ENCODE peak calls at places on chromosomes 11 and 22, in five cellular contexts. U is NCI-H1092; G is HFFc6; A is foreskin keratinocyte; E is activated T-cell treated with anti-CD3 and anti-CD28 coated beads, Interleukin-2, amount 50 U/mL, for 1 hour. W is an unnamed sample.

GRCh38 chr11:43962383-43962969 is 20.0 kb downstream of the C11orf96 start:
- DNase-seq in U (no peak), G (no peak), A (no peak), E (no peak), W (no peak)

GRCh38 chr11:34192481-34193401 is 87.3 kb downstream of the NAT10 start:
- DNase-seq in U (peak; percentile 18), G (peak; percentile 97), A (peak; percentile 97), E (no peak), W (peak; percentile 85)

GRCh38 chr11:65586676-65587075 is 8.9 kb downstream of the KCNK7 start:
- DNase-seq in U (no peak), G (no peak), A (no peak), E (no peak), W (no peak)

GRCh38 chr11:94845622-94846021 is 77.5 kb downstream of the AMOTL1 start:
- DNase-seq in U (no peak), G (peak; percentile 2), A (peak; percentile 89), E (no peak), W (no peak)

GRCh38 chr11:33700425-33701271 is at the start of gene C11orf91:
- DNase-seq in U (peak; percentile 93), G (peak; percentile 85), A (peak; percentile 93), E (peak; percentile 94), W (peak; percentile 91)

GRCh38 chr11:14137282-14137681 is 174.8 kb downstream of the SPON1 start:
- DNase-seq in U (no peak), G (no peak), A (no peak), E (no peak), W (no peak)

GRCh38 chr22:44753189-44754042 is 1.0 kb downstream of the ARHGAP8 start:
- DNase-seq in U (no peak), G (peak; percentile 12), A (peak; percentile 51), E (no peak), W (no peak)

GRCh38 chr11:93775289-93775688 is 8.8 kb upstream of the MED17 start:
- DNase-seq in U (no peak), G (no peak), A (no peak), E (no peak), W (no peak)

GRCh38 chr11:110755961-110756360 is 43.7 kb upstream of the ARHGAP20 start:
- DNase-seq in U (no peak), G (no peak), A (no peak), E (no peak), W (no peak)

GRCh38 chr11:108947654-108948570 is 283.0 kb downstream of the DDX10 start:
- DNase-seq in U (no peak), G (peak; percentile 70), A (peak; percentile 85), E (no peak), W (no peak)

GRCh38 chr22:24408630-24409029 is 18.8 kb upstream of the ADORA2A start:
- DNase-seq in U (no peak), G (no peak), A (no peak), E (no peak), W (no peak)

GRCh38 chr11:128988224-128988970 is 45.7 kb upstream of the TP53AIP1 start:
- DNase-seq in U (no peak), G (no peak), A (no peak), E (no peak), W (no peak)

GRCh38 chr11:34002420-34002819 is 49.1 kb upstream of the CAPRIN1 start:
- DNase-seq in U (no peak), G (no peak), A (no peak), E (no peak), W (peak; percentile 68)

GRCh38 chr11:47587039-47587675 is 679 bp downstream of the FAM180B start:
- DNase-seq in U (no peak), G (no peak), A (no peak), E (no peak), W (no peak)

GRCh38 chr11:47980093-47980906 is at the start of gene PTPRJ:
- DNase-seq in U (peak; percentile 53), G (no peak), A (no peak), E (peak; percentile 78), W (peak; percentile 63)